ENCODE peak calls at places on chromosomes 11 and 22, in eight cellular contexts. Y is HCT116, W is SK-N-SH, V is K562, Z is HepG2, I is H1, F is endothelial cell of umbilical vein, D is GM12878. N is an unnamed sample.

GRCh38 chr22:42635531-42635930 is 4.9 kb downstream of the ATP5MGL start:
- DNase-seq in Y (peak), F (peak), Z (no peak), I (no peak), D (no peak), V (no peak), W (no peak), N (peak)

GRCh38 chr11:71221851-71222250 is 30.5 kb downstream of the SHANK2 start:
- DNase-seq in W (no peak), I (no peak), V (no peak), F (no peak), D (no peak), Z (no peak), Y (no peak), N (no peak)

GRCh38 chr22:46734830-46735453 is 3.1 kb downstream of the CERK start:
- DNase-seq in V (no peak), Y (no peak), D (peak), W (no peak), I (no peak), F (peak), Z (no peak), N (no peak)

GRCh38 chr11:77186302-77186701 is 58.3 kb downstream of the MYO7A start:
- DNase-seq in V (no peak), I (no peak), Z (no peak), Y (no peak), W (no peak), F (no peak), D (no peak), N (no peak)

GRCh38 chr22:35643991-35644390 is 4.3 kb upstream of the APOL6 start:
- DNase-seq in Y (no peak), V (no peak), W (no peak), Z (no peak), F (no peak), D (no peak), I (no peak), N (no peak)

GRCh38 chr11:1217151-1217550 is 5.7 kb upstream of the MUC5B start:
- DNase-seq in V (no peak), F (no peak), I (no peak), Z (no peak), D (no peak), W (no peak), Y (no peak), N (no peak)

GRCh38 chr11:73140213-73141030 is 1.7 kb downstream of the FCHSD2 start:
- DNase-seq in I (no peak), V (no peak), D (no peak), Y (no peak), W (peak), Z (no peak), F (peak), N (peak)

GRCh38 chr11:70050243-70050642 is 27.9 kb upstream of the ANO1 start:
- DNase-seq in V (no peak), Z (no peak), I (no peak), Y (no peak), F (no peak), D (no peak), W (no peak), N (no peak)

GRCh38 chr11:64609436-64610047 is 18.5 kb downstream of the SLC22A12 start:
- DNase-seq in Y (no peak), W (no peak), I (no peak), V (no peak), F (no peak), Z (no peak), D (no peak), N (peak)

GRCh38 chr11:32052218-32052617 is 38.7 kb upstream of the RCN1 start:
- DNase-seq in V (peak), I (no peak), W (peak), Z (peak), F (peak), Y (peak), D (no peak), N (peak)

DNA sequence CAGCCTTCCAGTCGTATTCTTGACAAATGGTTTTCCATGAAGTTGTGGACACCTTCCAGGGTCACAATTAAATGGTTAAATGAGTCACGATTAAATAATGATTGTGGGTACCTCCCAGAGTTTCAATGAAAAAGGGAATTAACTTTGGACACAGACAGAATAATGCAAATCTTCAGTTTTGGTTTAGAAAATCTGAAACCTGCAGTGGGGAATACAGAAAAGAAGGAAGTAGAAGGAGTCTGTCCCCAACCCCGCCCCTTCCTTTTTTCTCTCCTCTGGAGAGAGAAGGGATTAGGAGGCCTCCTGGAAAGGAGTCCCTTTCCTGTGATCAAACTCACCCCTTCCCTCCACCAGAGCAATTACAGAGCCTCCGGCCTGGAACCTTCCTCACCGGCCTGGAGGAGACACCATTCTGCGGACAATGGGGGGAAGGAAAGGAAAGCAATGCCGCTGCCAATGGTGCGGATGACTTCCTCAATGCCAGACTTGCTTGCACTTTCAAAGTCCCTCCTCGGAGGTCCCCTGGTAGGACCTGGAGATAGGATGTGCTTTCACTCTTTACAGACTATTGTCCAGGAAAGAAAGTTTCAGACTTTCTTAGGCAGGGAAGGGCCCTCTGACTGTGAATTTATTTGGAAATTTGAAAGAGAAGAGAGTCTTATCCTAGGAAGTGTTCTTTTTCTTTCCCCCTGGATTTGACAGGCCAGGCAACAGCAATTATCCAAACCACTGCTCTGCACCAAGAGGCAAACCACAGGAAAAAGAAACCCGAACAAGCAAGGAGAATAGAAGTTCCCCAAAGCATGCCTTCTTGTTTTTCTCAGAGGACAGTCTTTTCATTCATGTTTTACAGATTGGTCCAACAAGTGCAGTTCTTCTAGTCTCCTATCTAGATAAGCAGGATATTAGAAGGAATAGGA is 86.8 kb downstream of the PTPRJ start:
- DNase-seq in D (no peak), V (no peak), Y (no peak), Z (no peak), I (no peak), W (no peak), F (peak), N (no peak)
- H3K4me3 ChIP-seq in D (peak), V (no peak), Y (no peak), Z (no peak), I (no peak), W (no peak), F (no peak), N (no peak)

GRCh38 chr11:126281666-126282175 is 1.2 kb upstream of the TIRAP start:
- DNase-seq in V (no peak), W (no peak), I (no peak), Z (no peak), F (no peak), D (no peak), Y (no peak), N (no peak)
- H3K4me2 ChIP-seq in V (peak), W (peak), I (peak), Z (peak), F (no peak), D (no peak), Y (peak), N (peak)

DNA sequence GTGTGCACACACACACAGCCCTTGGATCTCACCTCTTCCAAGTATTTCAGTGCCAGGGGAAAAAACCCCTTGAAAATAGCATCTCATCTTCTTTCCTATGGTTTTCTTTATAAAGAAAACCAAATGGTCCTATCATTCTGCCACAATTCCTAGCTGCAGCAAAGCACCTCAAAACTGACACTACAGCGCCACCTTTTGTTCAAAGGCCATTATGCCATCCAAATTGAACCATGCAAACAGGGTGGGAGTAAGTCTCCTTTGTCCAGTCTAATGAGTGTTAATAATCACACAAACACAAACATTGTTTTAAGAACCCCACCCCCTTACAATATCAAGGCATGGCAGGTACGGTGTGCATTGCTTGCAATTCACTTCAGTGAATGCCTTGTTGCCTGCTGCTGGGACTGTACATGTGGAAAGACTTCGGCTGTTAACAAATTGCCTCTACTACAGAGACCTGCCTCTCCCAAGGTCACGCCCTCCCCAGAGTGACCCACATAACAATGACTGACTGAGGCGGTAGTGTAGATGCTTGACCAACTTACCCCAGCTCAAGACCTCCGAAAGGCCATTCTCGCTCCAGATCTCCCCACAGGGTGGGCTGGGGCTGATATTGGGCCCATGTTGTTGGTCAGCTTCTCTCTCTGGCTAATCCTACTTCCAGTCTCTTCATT is 31.7 kb downstream of the FAM181B start:
- DNase-seq in W (peak), V (peak), Z (peak), D (no peak), Y (peak), I (no peak), F (peak), N (peak)
- TF ChIP-seq MAX in W (no peak), V (no peak), Z (no peak), D (no peak), Y (no peak), I (no peak), F (no peak), N (no peak)

DNA sequence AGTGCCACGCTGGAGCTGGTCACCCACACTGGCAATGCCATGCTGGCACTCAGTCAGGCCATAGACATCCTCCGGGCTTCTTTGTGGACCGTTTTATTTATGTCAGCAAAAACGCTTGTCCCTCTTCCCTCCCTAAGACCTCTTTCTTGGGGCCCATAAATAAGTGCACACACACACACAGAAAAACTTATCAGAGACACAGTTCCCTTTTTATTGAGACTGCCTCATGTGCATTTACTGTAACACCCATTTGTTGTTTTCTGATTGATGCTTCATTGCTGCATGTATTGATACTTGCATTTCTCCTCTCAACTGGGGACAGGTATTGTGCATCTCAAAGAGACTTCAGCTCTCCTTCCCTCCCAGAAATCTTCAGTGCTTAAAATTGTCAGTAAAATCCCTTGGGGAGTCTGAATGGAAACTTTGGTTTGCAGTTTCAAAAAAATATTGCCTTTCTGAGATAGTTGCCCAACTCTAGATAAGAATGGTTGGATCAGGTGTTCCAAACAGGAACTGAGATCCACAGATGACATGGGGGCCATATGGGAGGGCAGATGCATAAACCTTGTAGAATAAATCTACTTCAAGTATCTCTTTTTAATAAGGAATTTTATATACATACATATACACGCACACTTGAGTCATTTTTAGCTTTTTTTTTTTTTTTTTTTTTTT is 50.9 kb downstream of the PPP2R1B start:
- DNase-seq in D (no peak), W (no peak), Z (no peak), I (no peak), Y (no peak), V (no peak), F (no peak), N (no peak)
- H3K4me3 ChIP-seq in D (no peak), W (no peak), Z (no peak), I (no peak), Y (no peak), V (no peak), F (no peak), N (no peak)

DNA sequence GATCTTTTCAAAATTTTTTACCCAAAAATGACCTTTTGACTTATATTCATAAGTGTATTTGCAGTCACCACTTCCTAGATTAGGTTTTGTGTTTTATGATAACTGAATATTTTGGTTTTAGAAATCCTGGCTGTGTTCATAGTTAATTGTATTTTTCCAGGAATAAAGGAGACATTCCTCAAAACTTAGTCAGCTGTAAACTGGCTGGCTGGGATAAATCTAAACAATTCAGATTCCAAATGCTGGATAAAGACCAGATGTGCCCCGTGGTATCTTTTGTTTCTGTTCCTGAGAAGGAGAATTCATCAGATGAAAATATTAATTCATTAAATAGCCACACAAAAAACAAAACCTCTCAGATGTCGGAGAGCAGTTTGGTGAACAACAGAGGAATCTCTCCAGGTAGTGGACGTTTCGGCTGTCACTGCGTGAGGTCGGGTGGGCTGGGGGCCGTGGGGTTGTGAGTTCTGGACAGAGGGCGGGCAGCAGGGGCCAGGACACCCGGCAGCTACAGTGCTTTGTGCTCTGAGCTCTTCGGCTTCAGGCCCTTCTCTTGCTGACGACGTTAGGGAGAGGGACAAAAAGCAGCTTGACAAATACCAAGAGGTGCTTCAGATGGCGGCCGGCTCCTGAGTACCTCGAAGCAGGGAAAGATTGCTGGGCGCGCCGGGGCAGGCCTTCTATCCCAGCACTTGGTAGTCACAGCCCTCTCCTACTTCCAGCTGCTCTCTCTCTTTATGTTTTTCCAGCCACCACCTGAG is 24.6 kb downstream of the MOV10L1 start:
- DNase-seq in D (no peak), Y (no peak), F (peak), W (peak), I (no peak), V (no peak), Z (no peak), N (no peak)
- H3K4me2 ChIP-seq in D (no peak), Y (no peak), F (peak), W (peak), I (no peak), V (no peak), Z (no peak), N (peak)